ENCODE peak calls at places on chromosomes 5 and 9, in eight cellular contexts. One of them, this sample, is unnamed.

GRCh38 chr5:82274343-82275266 is 3.5 kb downstream of the RPS23 start:
- DNase-seq in brain microvascular endothelial cell: no peak
- DNase-seq in CD4-positive, CD25-positive, alpha-beta regulatory T cell: no peak
- DNase-seq in K562: peak
- DNase-seq in psoas muscle: no peak
- DNase-seq in aorta: no peak
- DNase-seq in esophagus squamous epithelium: no peak
- DNase-seq in naive thymus-derived CD4-positive, alpha-beta T cell: no peak
- DNase-seq in this sample: no peak

GRCh38 chr9:16884952-16885513 is 14.6 kb upstream of the BNC2 start:
- DNase-seq in brain microvascular endothelial cell: no peak
- DNase-seq in CD4-positive, CD25-positive, alpha-beta regulatory T cell: no peak
- DNase-seq in K562: no peak
- DNase-seq in psoas muscle: no peak
- DNase-seq in aorta: no peak
- DNase-seq in esophagus squamous epithelium: no peak
- DNase-seq in naive thymus-derived CD4-positive, alpha-beta T cell: no peak
- DNase-seq in this sample: peak

GRCh38 chr9:84511651-84512050 is 157.9 kb upstream of the NTRK2 start:
- DNase-seq in brain microvascular endothelial cell: no peak
- DNase-seq in CD4-positive, CD25-positive, alpha-beta regulatory T cell: no peak
- DNase-seq in K562: no peak
- DNase-seq in psoas muscle: no peak
- DNase-seq in aorta: no peak
- DNase-seq in esophagus squamous epithelium: no peak
- DNase-seq in naive thymus-derived CD4-positive, alpha-beta T cell: no peak
- DNase-seq in this sample: no peak

GRCh38 chr9:84170521-84171141 is 169.9 kb downstream of the SLC28A3 start:
- DNase-seq in brain microvascular endothelial cell: peak
- DNase-seq in CD4-positive, CD25-positive, alpha-beta regulatory T cell: no peak
- DNase-seq in K562: peak
- DNase-seq in psoas muscle: peak
- DNase-seq in aorta: peak
- DNase-seq in esophagus squamous epithelium: no peak
- DNase-seq in naive thymus-derived CD4-positive, alpha-beta T cell: no peak
- DNase-seq in this sample: peak

GRCh38 chr9:11016081-11016480 is 403.3 kb upstream of the PTPRD start:
- DNase-seq in brain microvascular endothelial cell: no peak
- DNase-seq in CD4-positive, CD25-positive, alpha-beta regulatory T cell: no peak
- DNase-seq in K562: no peak
- DNase-seq in psoas muscle: no peak
- DNase-seq in aorta: no peak
- DNase-seq in esophagus squamous epithelium: no peak
- DNase-seq in naive thymus-derived CD4-positive, alpha-beta T cell: no peak
- DNase-seq in this sample: no peak

GRCh38 chr9:126781717-126782388 is 23.0 kb upstream of the ZBTB43 start:
- DNase-seq in brain microvascular endothelial cell: peak
- DNase-seq in CD4-positive, CD25-positive, alpha-beta regulatory T cell: peak
- DNase-seq in K562: peak
- DNase-seq in psoas muscle: peak
- DNase-seq in aorta: peak
- DNase-seq in esophagus squamous epithelium: no peak
- DNase-seq in naive thymus-derived CD4-positive, alpha-beta T cell: peak
- DNase-seq in this sample: peak

GRCh38 chr5:157263586-157264090 is 2.3 kb upstream of the CYFIP2 start:
- DNase-seq in brain microvascular endothelial cell: no peak
- DNase-seq in CD4-positive, CD25-positive, alpha-beta regulatory T cell: no peak
- DNase-seq in K562: no peak
- DNase-seq in psoas muscle: no peak
- DNase-seq in aorta: no peak
- DNase-seq in esophagus squamous epithelium: no peak
- DNase-seq in naive thymus-derived CD4-positive, alpha-beta T cell: no peak
- DNase-seq in this sample: no peak

GRCh38 chr9:27765931-27766835 is 192.9 kb upstream of the C9orf72 start:
- DNase-seq in brain microvascular endothelial cell: peak
- DNase-seq in CD4-positive, CD25-positive, alpha-beta regulatory T cell: no peak
- DNase-seq in K562: no peak
- DNase-seq in psoas muscle: no peak
- DNase-seq in aorta: no peak
- DNase-seq in esophagus squamous epithelium: no peak
- DNase-seq in naive thymus-derived CD4-positive, alpha-beta T cell: no peak
- DNase-seq in this sample: no peak

GRCh38 chr5:164801910-164802309 is 1296.5 kb downstream of the MAT2B start:
- DNase-seq in brain microvascular endothelial cell: no peak
- DNase-seq in CD4-positive, CD25-positive, alpha-beta regulatory T cell: no peak
- DNase-seq in K562: no peak
- DNase-seq in psoas muscle: no peak
- DNase-seq in aorta: no peak
- DNase-seq in esophagus squamous epithelium: no peak
- DNase-seq in naive thymus-derived CD4-positive, alpha-beta T cell: no peak
- DNase-seq in this sample: no peak

GRCh38 chr5:146291421-146292074 is 47.1 kb upstream of the POU4F3 start:
- DNase-seq in brain microvascular endothelial cell: peak
- DNase-seq in CD4-positive, CD25-positive, alpha-beta regulatory T cell: no peak
- DNase-seq in K562: peak
- DNase-seq in psoas muscle: no peak
- DNase-seq in aorta: no peak
- DNase-seq in esophagus squamous epithelium: no peak
- DNase-seq in naive thymus-derived CD4-positive, alpha-beta T cell: peak
- DNase-seq in this sample: peak

GRCh38 chr5:102670224-102670836 is 84.8 kb upstream of the PAM start:
- DNase-seq in brain microvascular endothelial cell: peak
- DNase-seq in CD4-positive, CD25-positive, alpha-beta regulatory T cell: no peak
- DNase-seq in K562: peak
- DNase-seq in psoas muscle: peak
- DNase-seq in aorta: no peak
- DNase-seq in esophagus squamous epithelium: no peak
- DNase-seq in naive thymus-derived CD4-positive, alpha-beta T cell: no peak
- DNase-seq in this sample: no peak

GRCh38 chr9:134734270-134734669 is 92.7 kb downstream of the COL5A1 start:
- DNase-seq in brain microvascular endothelial cell: peak
- DNase-seq in CD4-positive, CD25-positive, alpha-beta regulatory T cell: no peak
- DNase-seq in K562: no peak
- DNase-seq in psoas muscle: peak
- DNase-seq in aorta: no peak
- DNase-seq in esophagus squamous epithelium: no peak
- DNase-seq in naive thymus-derived CD4-positive, alpha-beta T cell: no peak
- DNase-seq in this sample: peak

GRCh38 chr5:75551471-75551870 is 39.8 kb downstream of the POLK start:
- DNase-seq in brain microvascular endothelial cell: peak
- DNase-seq in CD4-positive, CD25-positive, alpha-beta regulatory T cell: no peak
- DNase-seq in K562: no peak
- DNase-seq in psoas muscle: no peak
- DNase-seq in aorta: no peak
- DNase-seq in esophagus squamous epithelium: no peak
- DNase-seq in naive thymus-derived CD4-positive, alpha-beta T cell: no peak
- DNase-seq in this sample: no peak

GRCh38 chr9:103167530-103167929 is 172.4 kb downstream of the CYLC2 start:
- DNase-seq in brain microvascular endothelial cell: no peak
- DNase-seq in CD4-positive, CD25-positive, alpha-beta regulatory T cell: no peak
- DNase-seq in K562: no peak
- DNase-seq in psoas muscle: no peak
- DNase-seq in aorta: no peak
- DNase-seq in esophagus squamous epithelium: no peak
- DNase-seq in naive thymus-derived CD4-positive, alpha-beta T cell: no peak
- DNase-seq in this sample: no peak

GRCh38 chr5:99169309-99169708 is 240.5 kb upstream of the CHD1 start:
- DNase-seq in brain microvascular endothelial cell: no peak
- DNase-seq in CD4-positive, CD25-positive, alpha-beta regulatory T cell: no peak
- DNase-seq in K562: no peak
- DNase-seq in psoas muscle: no peak
- DNase-seq in aorta: no peak
- DNase-seq in esophagus squamous epithelium: no peak
- DNase-seq in naive thymus-derived CD4-positive, alpha-beta T cell: no peak
- DNase-seq in this sample: no peak

GRCh38 chr9:27125030-27125429 is 16.0 kb downstream of the TEK start:
- DNase-seq in brain microvascular endothelial cell: peak
- DNase-seq in CD4-positive, CD25-positive, alpha-beta regulatory T cell: no peak
- DNase-seq in K562: no peak
- DNase-seq in psoas muscle: peak
- DNase-seq in aorta: no peak
- DNase-seq in esophagus squamous epithelium: no peak
- DNase-seq in naive thymus-derived CD4-positive, alpha-beta T cell: no peak
- DNase-seq in this sample: peak

GRCh38 chr9:122107291-122107805 is 14.2 kb upstream of the TTLL11 start:
- DNase-seq in brain microvascular endothelial cell: no peak
- DNase-seq in CD4-positive, CD25-positive, alpha-beta regulatory T cell: no peak
- DNase-seq in K562: no peak
- DNase-seq in psoas muscle: no peak
- DNase-seq in aorta: peak
- DNase-seq in esophagus squamous epithelium: no peak
- DNase-seq in naive thymus-derived CD4-positive, alpha-beta T cell: no peak
- DNase-seq in this sample: no peak

GRCh38 chr9:97848582-97849237 is 4.3 kb upstream of the FOXE1 start:
- DNase-seq in brain microvascular endothelial cell: no peak
- DNase-seq in CD4-positive, CD25-positive, alpha-beta regulatory T cell: no peak
- DNase-seq in K562: no peak
- DNase-seq in psoas muscle: peak
- DNase-seq in aorta: peak
- DNase-seq in esophagus squamous epithelium: no peak
- DNase-seq in naive thymus-derived CD4-positive, alpha-beta T cell: no peak
- DNase-seq in this sample: no peak

GRCh38 chr5:73394610-73395009 is 54.0 kb downstream of the FOXD1 start:
- DNase-seq in brain microvascular endothelial cell: no peak
- DNase-seq in CD4-positive, CD25-positive, alpha-beta regulatory T cell: no peak
- DNase-seq in K562: no peak
- DNase-seq in psoas muscle: no peak
- DNase-seq in aorta: no peak
- DNase-seq in esophagus squamous epithelium: no peak
- DNase-seq in naive thymus-derived CD4-positive, alpha-beta T cell: no peak
- DNase-seq in this sample: no peak

GRCh38 chr9:32331240-32331639 is 53.2 kb upstream of the ACO1 start:
- DNase-seq in brain microvascular endothelial cell: no peak
- DNase-seq in CD4-positive, CD25-positive, alpha-beta regulatory T cell: no peak
- DNase-seq in K562: peak
- DNase-seq in psoas muscle: no peak
- DNase-seq in aorta: no peak
- DNase-seq in esophagus squamous epithelium: no peak
- DNase-seq in naive thymus-derived CD4-positive, alpha-beta T cell: no peak
- DNase-seq in this sample: no peak

GRCh38 chr5:150153957-150154617 is 1.6 kb downstream of the PDGFRB start:
- DNase-seq in brain microvascular endothelial cell: peak
- DNase-seq in CD4-positive, CD25-positive, alpha-beta regulatory T cell: no peak
- DNase-seq in K562: no peak
- DNase-seq in psoas muscle: no peak
- DNase-seq in aorta: no peak
- DNase-seq in esophagus squamous epithelium: no peak
- DNase-seq in naive thymus-derived CD4-positive, alpha-beta T cell: no peak
- DNase-seq in this sample: no peak

GRCh38 chr5:150155258-150156032 is at the start of gene PDGFRB:
- DNase-seq in brain microvascular endothelial cell: peak
- DNase-seq in CD4-positive, CD25-positive, alpha-beta regulatory T cell: peak
- DNase-seq in K562: peak
- DNase-seq in psoas muscle: peak
- DNase-seq in aorta: peak
- DNase-seq in esophagus squamous epithelium: no peak
- DNase-seq in naive thymus-derived CD4-positive, alpha-beta T cell: peak
- DNase-seq in this sample: peak

GRCh38 chr5:150152636-150153462 is 2.8 kb downstream of the PDGFRB start:
- DNase-seq in brain microvascular endothelial cell: no peak
- DNase-seq in CD4-positive, CD25-positive, alpha-beta regulatory T cell: no peak
- DNase-seq in K562: no peak
- DNase-seq in psoas muscle: no peak
- DNase-seq in aorta: no peak
- DNase-seq in esophagus squamous epithelium: no peak
- DNase-seq in naive thymus-derived CD4-positive, alpha-beta T cell: no peak
- DNase-seq in this sample: no peak

GRCh38 chr5:150154618-150155134 is 969 bp downstream of the PDGFRB start:
- DNase-seq in brain microvascular endothelial cell: no peak
- DNase-seq in CD4-positive, CD25-positive, alpha-beta regulatory T cell: no peak
- DNase-seq in K562: no peak
- DNase-seq in psoas muscle: no peak
- DNase-seq in aorta: no peak
- DNase-seq in esophagus squamous epithelium: no peak
- DNase-seq in naive thymus-derived CD4-positive, alpha-beta T cell: no peak
- DNase-seq in this sample: no peak

GRCh38 chr5:150153483-150153882 is 2.2 kb downstream of the PDGFRB start:
- DNase-seq in brain microvascular endothelial cell: no peak
- DNase-seq in CD4-positive, CD25-positive, alpha-beta regulatory T cell: no peak
- DNase-seq in K562: no peak
- DNase-seq in psoas muscle: no peak
- DNase-seq in aorta: no peak
- DNase-seq in esophagus squamous epithelium: no peak
- DNase-seq in naive thymus-derived CD4-positive, alpha-beta T cell: no peak
- DNase-seq in this sample: no peak
- H3K4me3 ChIP-seq in brain microvascular endothelial cell: peak
- H3K4me3 ChIP-seq in CD4-positive, CD25-positive, alpha-beta regulatory T cell: no peak
- H3K4me3 ChIP-seq in K562: no peak
- H3K4me3 ChIP-seq in psoas muscle: peak
- H3K4me3 ChIP-seq in aorta: peak
- H3K4me3 ChIP-seq in esophagus squamous epithelium: peak
- H3K4me3 ChIP-seq in naive thymus-derived CD4-positive, alpha-beta T cell: no peak
- H3K4me3 ChIP-seq in this sample: no peak

GRCh38 chr9:137030528-137030927 is 1.4 kb downstream of the FUT7 start:
- DNase-seq in brain microvascular endothelial cell: no peak
- DNase-seq in CD4-positive, CD25-positive, alpha-beta regulatory T cell: no peak
- DNase-seq in K562: no peak
- DNase-seq in psoas muscle: peak
- DNase-seq in aorta: no peak
- DNase-seq in esophagus squamous epithelium: no peak
- DNase-seq in naive thymus-derived CD4-positive, alpha-beta T cell: no peak
- DNase-seq in this sample: no peak
- H3K27ac ChIP-seq in brain microvascular endothelial cell: no peak
- H3K27ac ChIP-seq in CD4-positive, CD25-positive, alpha-beta regulatory T cell: peak
- H3K27ac ChIP-seq in K562: no peak
- H3K27ac ChIP-seq in psoas muscle: no peak
- H3K27ac ChIP-seq in aorta: no peak
- H3K27ac ChIP-seq in esophagus squamous epithelium: no peak
- H3K27ac ChIP-seq in naive thymus-derived CD4-positive, alpha-beta T cell: no peak
- H3K27ac ChIP-seq in this sample: no peak

DNA sequence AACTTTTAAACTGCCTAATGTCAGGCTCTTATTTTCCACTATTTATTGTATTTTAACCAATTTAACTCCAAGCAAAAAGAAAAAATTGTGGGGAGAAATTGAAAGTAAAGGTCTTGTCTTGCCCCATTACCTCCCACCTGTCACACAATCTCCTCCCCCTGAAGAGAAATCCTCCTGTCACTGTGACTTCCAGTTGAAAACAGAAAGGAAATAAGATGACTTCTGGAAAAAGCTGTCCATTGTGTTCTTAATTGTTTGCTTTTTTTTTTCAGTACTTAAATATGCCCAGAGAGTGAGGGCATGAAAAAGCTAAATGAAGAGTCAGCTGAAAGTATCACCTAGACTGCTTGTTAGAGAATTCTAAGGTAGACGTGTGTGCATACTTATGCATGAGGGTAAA is 5.6 kb downstream of the NR2F1-AS1 start:
- DNase-seq in brain microvascular endothelial cell: no peak
- DNase-seq in CD4-positive, CD25-positive, alpha-beta regulatory T cell: no peak
- DNase-seq in K562: no peak
- DNase-seq in psoas muscle: no peak
- DNase-seq in aorta: no peak
- DNase-seq in esophagus squamous epithelium: no peak
- DNase-seq in naive thymus-derived CD4-positive, alpha-beta T cell: no peak
- DNase-seq in this sample: no peak
- H3K4me3 ChIP-seq in brain microvascular endothelial cell: no peak
- H3K4me3 ChIP-seq in CD4-positive, CD25-positive, alpha-beta regulatory T cell: no peak
- H3K4me3 ChIP-seq in K562: no peak
- H3K4me3 ChIP-seq in psoas muscle: no peak
- H3K4me3 ChIP-seq in aorta: no peak
- H3K4me3 ChIP-seq in esophagus squamous epithelium: no peak
- H3K4me3 ChIP-seq in naive thymus-derived CD4-positive, alpha-beta T cell: no peak
- H3K4me3 ChIP-seq in this sample: no peak

GRCh38 chr5:160030631-160031377 is 21.9 kb downstream of the TTC1 start:
- DNase-seq in brain microvascular endothelial cell: no peak
- DNase-seq in CD4-positive, CD25-positive, alpha-beta regulatory T cell: no peak
- DNase-seq in K562: no peak
- DNase-seq in psoas muscle: no peak
- DNase-seq in aorta: no peak
- DNase-seq in esophagus squamous epithelium: no peak
- DNase-seq in naive thymus-derived CD4-positive, alpha-beta T cell: no peak
- DNase-seq in this sample: no peak
- H3K27ac ChIP-seq in brain microvascular endothelial cell: no peak
- H3K27ac ChIP-seq in CD4-positive, CD25-positive, alpha-beta regulatory T cell: no peak
- H3K27ac ChIP-seq in K562: no peak
- H3K27ac ChIP-seq in psoas muscle: no peak
- H3K27ac ChIP-seq in aorta: no peak
- H3K27ac ChIP-seq in esophagus squamous epithelium: no peak
- H3K27ac ChIP-seq in naive thymus-derived CD4-positive, alpha-beta T cell: no peak
- H3K27ac ChIP-seq in this sample: no peak